ENCODE peak calls at places on chromosomes 5 and 9, in ten cellular contexts. T is IMR-90, Z is tibial artery, D is neural crest cell, R is cardiac muscle cell, U is GM23338, J is heart left ventricle, A is WERI-Rb-1, S is stomach, V is Calu3. Q is an unnamed sample.

GRCh38 chr5:72410896-72411295 is 90.7 kb downstream of the PTCD2 start:
- DNase-seq in J (no peak), V (no peak), S (no peak), U (no peak), R (peak; percentile 55), Z (no peak), T (peak; percentile 70), A (no peak), D (no peak), Q (no peak)

GRCh38 chr9:134721344-134721743 is 79.7 kb downstream of the COL5A1 start:
- DNase-seq in Z (no peak), D (no peak), U (no peak), S (no peak), V (no peak), J (no peak), T (no peak), R (no peak), A (no peak), Q (no peak)

GRCh38 chr5:170848033-170848432 is 13.8 kb upstream of the RANBP17 start:
- DNase-seq in V (peak; percentile 80), T (peak; percentile 23), R (no peak), J (no peak), Z (no peak), S (no peak), D (no peak), U (no peak), A (no peak), Q (no peak)

GRCh38 chr9:105437704-105438103 is 10.1 kb upstream of the FSD1L start:
- DNase-seq in A (no peak), S (no peak), R (no peak), D (no peak), Z (no peak), J (no peak), V (no peak), T (no peak), U (no peak), Q (no peak)

GRCh38 chr9:23006127-23006526 is 559.5 kb downstream of the DMRTA1 start:
- DNase-seq in V (no peak), D (no peak), S (no peak), T (no peak), U (no peak), Z (no peak), R (no peak), J (no peak), A (no peak), Q (no peak)

GRCh38 chr5:177362102-177362868 is 4.6 kb downstream of the RGS14 start:
- DNase-seq in D (no peak), R (no peak), S (peak; percentile 40), Z (no peak), A (no peak), J (peak; percentile 37), T (no peak), U (peak; percentile 32), V (no peak), Q (no peak)

GRCh38 chr9:98533132-98533531 is 175.6 kb downstream of the GABBR2 start:
- DNase-seq in U (no peak), A (no peak), V (no peak), Z (no peak), D (no peak), T (peak; percentile 62), J (no peak), S (no peak), R (no peak), Q (no peak)

GRCh38 chr5:5304361-5305035 is 118.0 kb upstream of the ICE1 start:
- DNase-seq in S (no peak), Z (no peak), R (no peak), D (no peak), A (no peak), V (no peak), J (no peak), U (peak; percentile 26), T (no peak), Q (no peak)

GRCh38 chr5:54965806-54966205 is 19.6 kb downstream of the ESM1 start:
- DNase-seq in Z (no peak), J (no peak), T (no peak), R (peak; percentile 7), D (no peak), A (no peak), V (no peak), S (no peak), U (no peak), Q (no peak)

GRCh38 chr9:89943309-89943708 is 338.5 kb downstream of the GADD45G start:
- DNase-seq in R (no peak), A (no peak), T (no peak), S (no peak), Z (no peak), D (no peak), J (no peak), U (no peak), V (no peak), Q (no peak)

GRCh38 chr9:89945133-89945532 is 340.3 kb downstream of the GADD45G start:
- DNase-seq in D (no peak), U (peak; percentile 40), Z (no peak), V (no peak), J (no peak), R (no peak), A (no peak), T (no peak), S (no peak), Q (no peak)

GRCh38 chr9:89943728-89944127 is 338.9 kb downstream of the GADD45G start:
- DNase-seq in T (no peak), Z (no peak), D (no peak), U (no peak), A (no peak), S (no peak), V (no peak), J (no peak), R (no peak), Q (no peak)

GRCh38 chr9:89949116-89949515 is 344.3 kb downstream of the GADD45G start:
- DNase-seq in Z (no peak), V (no peak), J (no peak), S (no peak), A (no peak), T (no peak), U (no peak), D (no peak), R (no peak), Q (no peak)

GRCh38 chr9:89946741-89947140 is 341.9 kb downstream of the GADD45G start:
- DNase-seq in T (no peak), J (no peak), D (no peak), Z (no peak), V (no peak), A (no peak), U (no peak), R (no peak), S (no peak), Q (no peak)
- TF ChIP-seq CTCF in T (no peak), J (no peak), D (no peak), Z (no peak), V (no peak), A (no peak), U (no peak), R (no peak), S (no peak), Q (no peak)

DNA sequence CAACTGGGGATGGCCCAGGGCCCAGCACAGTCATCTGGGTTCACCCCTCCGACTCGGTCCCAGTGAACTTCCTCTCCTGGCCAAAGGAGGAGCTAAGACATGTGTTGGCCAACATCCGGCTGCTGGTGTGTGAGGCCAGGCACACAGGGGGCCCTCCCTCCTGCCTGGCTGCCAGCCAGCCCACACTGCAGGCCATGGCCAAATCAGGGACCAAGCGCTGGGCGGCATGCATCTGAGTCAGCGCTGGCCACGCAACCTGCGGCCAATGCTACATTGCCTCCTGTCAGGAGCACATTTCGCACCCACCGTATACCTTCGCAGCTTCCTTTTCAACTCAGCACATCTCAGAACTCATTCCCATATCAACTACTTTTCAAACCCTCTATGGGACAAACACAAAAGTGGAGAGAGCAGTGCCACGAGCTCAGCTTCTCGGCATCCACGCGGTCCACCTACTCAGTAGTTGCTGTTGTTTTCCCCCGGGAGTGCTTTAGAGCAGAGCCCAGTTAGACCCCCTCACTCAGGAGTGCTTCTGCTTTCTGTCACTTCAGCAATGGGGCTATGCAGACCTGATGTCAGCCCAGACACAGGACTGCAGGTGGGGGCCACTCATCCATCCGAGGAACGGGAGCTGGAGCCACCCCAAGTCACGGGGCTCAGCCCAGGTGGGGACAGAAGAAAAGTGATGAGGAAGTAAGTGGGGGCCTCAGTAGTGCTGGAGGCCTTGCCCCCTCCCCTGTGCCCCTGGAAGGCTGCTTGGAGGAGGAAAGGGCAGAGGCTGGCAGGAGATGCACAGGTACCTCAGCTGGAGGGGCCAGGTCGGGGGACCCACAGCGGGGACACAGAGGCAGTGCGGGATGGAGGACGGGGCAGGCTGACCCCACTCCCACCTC is 13.9 kb downstream of the NINJ1 start:
- DNase-seq in V (peak; percentile 88), U (peak; percentile 65), D (no peak), R (peak; percentile 98), Z (peak; percentile 95), A (no peak), S (peak; percentile 96), J (peak; percentile 96), T (peak; percentile 94), Q (peak; percentile 93)
- TF ChIP-seq CTCF in V (peak; percentile 23), U (peak; percentile 31), D (no peak), R (peak; percentile 53), Z (peak; percentile 58), A (peak; percentile 30), S (peak; percentile 40), J (peak; percentile 55), T (peak; percentile 50), Q (peak; percentile 49)

GRCh38 chr5:59221769-59222168 is 638.9 kb downstream of the RAB3C start:
- DNase-seq in T (no peak), J (no peak), R (no peak), D (no peak), U (peak; percentile 6), S (no peak), V (no peak), A (no peak), Z (no peak), Q (no peak)
- TF ChIP-seq CTCF in T (no peak), J (no peak), R (no peak), D (no peak), U (peak; percentile 12), S (no peak), V (no peak), A (peak; percentile 10), Z (no peak), Q (no peak)

GRCh38 chr5:140076788-140077187 is 33.7 kb upstream of the NRG2 start:
- DNase-seq in T (no peak), U (no peak), S (no peak), R (no peak), J (no peak), D (no peak), A (no peak), V (no peak), Z (no peak), Q (no peak)

GRCh38 chr5:140073296-140073695 is 30.2 kb upstream of the NRG2 start:
- DNase-seq in Z (no peak), J (no peak), T (peak; percentile 17), A (no peak), U (peak; percentile 27), R (peak; percentile 34), D (no peak), V (no peak), S (no peak), Q (no peak)

GRCh38 chr5:140076142-140076541 is 33.0 kb upstream of the NRG2 start:
- DNase-seq in U (no peak), A (no peak), V (no peak), D (no peak), Z (no peak), R (no peak), J (no peak), S (no peak), T (no peak), Q (no peak)

GRCh38 chr5:140072812-140073211 is 29.7 kb upstream of the NRG2 start:
- DNase-seq in J (no peak), U (no peak), D (no peak), V (no peak), Z (no peak), T (no peak), A (no peak), R (no peak), S (no peak), Q (no peak)

GRCh38 chr5:140075371-140075770 is 32.3 kb upstream of the NRG2 start:
- DNase-seq in A (no peak), R (peak; percentile 31), T (peak; percentile 23), S (no peak), J (no peak), Z (no peak), D (no peak), U (no peak), V (peak; percentile 6), Q (no peak)
- TF ChIP-seq CTCF in A (no peak), R (no peak), T (peak; percentile 45), S (peak; percentile 21), J (no peak), Z (peak; percentile 10), D (peak; percentile 40), U (no peak), V (no peak), Q (peak; percentile 9)

Q was measured in AG09319.